ENCODE peak calls at places on chromosome 11, in nine cellular contexts. One of them, this sample, is unnamed.
A peak's percentile ranks its signal among the peaks of the same experiment; 100 is the strongest.

GRCh38 chr11:24567380-24567779 is 70.5 kb downstream of the LUZP2 start:
- DNase-seq in brain microvascular endothelial cell: no peak
- DNase-seq in coronary artery: no peak
- DNase-seq in psoas muscle: no peak
- DNase-seq in right lobe of liver: no peak
- DNase-seq in Calu3: no peak
- DNase-seq in colonic mucosa: no peak
- DNase-seq in upper lobe of right lung: no peak
- DNase-seq in progenitor cell of endocrine pancreas: no peak
- DNase-seq in this sample: no peak

GRCh38 chr11:71189768-71190315 is 62.5 kb downstream of the SHANK2 start:
- DNase-seq in brain microvascular endothelial cell: no peak
- DNase-seq in coronary artery: no peak
- DNase-seq in psoas muscle: no peak
- DNase-seq in right lobe of liver: peak; percentile 30
- DNase-seq in Calu3: no peak
- DNase-seq in colonic mucosa: no peak
- DNase-seq in upper lobe of right lung: peak; percentile 58
- DNase-seq in progenitor cell of endocrine pancreas: no peak
- DNase-seq in this sample: no peak

GRCh38 chr11:129251067-129251466 is 58.9 kb upstream of the ARHGAP32 start:
- DNase-seq in brain microvascular endothelial cell: no peak
- DNase-seq in coronary artery: no peak
- DNase-seq in psoas muscle: no peak
- DNase-seq in right lobe of liver: no peak
- DNase-seq in Calu3: no peak
- DNase-seq in colonic mucosa: no peak
- DNase-seq in upper lobe of right lung: no peak
- DNase-seq in progenitor cell of endocrine pancreas: no peak
- DNase-seq in this sample: no peak

GRCh38 chr11:87005569-87005921 is 32.2 kb upstream of the TMEM135 start:
- DNase-seq in brain microvascular endothelial cell: no peak
- DNase-seq in coronary artery: no peak
- DNase-seq in psoas muscle: no peak
- DNase-seq in right lobe of liver: no peak
- DNase-seq in Calu3: no peak
- DNase-seq in colonic mucosa: no peak
- DNase-seq in upper lobe of right lung: no peak
- DNase-seq in progenitor cell of endocrine pancreas: no peak
- DNase-seq in this sample: no peak

GRCh38 chr11:98561216-98561615 is 459.5 kb upstream of the CNTN5 start:
- DNase-seq in brain microvascular endothelial cell: no peak
- DNase-seq in coronary artery: no peak
- DNase-seq in psoas muscle: no peak
- DNase-seq in right lobe of liver: no peak
- DNase-seq in Calu3: no peak
- DNase-seq in colonic mucosa: no peak
- DNase-seq in upper lobe of right lung: no peak
- DNase-seq in progenitor cell of endocrine pancreas: no peak
- DNase-seq in this sample: no peak

GRCh38 chr11:77779935-77780334 is 40.6 kb downstream of the RSF1 start:
- DNase-seq in brain microvascular endothelial cell: peak; percentile 24
- DNase-seq in coronary artery: no peak
- DNase-seq in psoas muscle: no peak
- DNase-seq in right lobe of liver: no peak
- DNase-seq in Calu3: no peak
- DNase-seq in colonic mucosa: no peak
- DNase-seq in upper lobe of right lung: no peak
- DNase-seq in progenitor cell of endocrine pancreas: no peak
- DNase-seq in this sample: no peak

GRCh38 chr11:133311230-133311629 is 221.1 kb downstream of the OPCML start:
- DNase-seq in brain microvascular endothelial cell: no peak
- DNase-seq in coronary artery: no peak
- DNase-seq in psoas muscle: no peak
- DNase-seq in right lobe of liver: no peak
- DNase-seq in Calu3: no peak
- DNase-seq in colonic mucosa: no peak
- DNase-seq in upper lobe of right lung: no peak
- DNase-seq in progenitor cell of endocrine pancreas: no peak
- DNase-seq in this sample: no peak

GRCh38 chr11:74069146-74070046 is 60.5 kb upstream of the UCP3 start:
- DNase-seq in brain microvascular endothelial cell: no peak
- DNase-seq in coronary artery: no peak
- DNase-seq in psoas muscle: no peak
- DNase-seq in right lobe of liver: no peak
- DNase-seq in Calu3: peak; percentile 61
- DNase-seq in colonic mucosa: no peak
- DNase-seq in upper lobe of right lung: no peak
- DNase-seq in progenitor cell of endocrine pancreas: no peak
- DNase-seq in this sample: no peak

GRCh38 chr11:3609416-3610265 is 32.2 kb downstream of the ART5 start:
- DNase-seq in brain microvascular endothelial cell: peak; percentile 43
- DNase-seq in coronary artery: no peak
- DNase-seq in psoas muscle: no peak
- DNase-seq in right lobe of liver: no peak
- DNase-seq in Calu3: peak; percentile 66
- DNase-seq in colonic mucosa: peak; percentile 43
- DNase-seq in upper lobe of right lung: no peak
- DNase-seq in progenitor cell of endocrine pancreas: no peak
- DNase-seq in this sample: no peak

GRCh38 chr11:15229069-15229468 is 114.3 kb downstream of the INSC start:
- DNase-seq in brain microvascular endothelial cell: no peak
- DNase-seq in coronary artery: no peak
- DNase-seq in psoas muscle: no peak
- DNase-seq in right lobe of liver: no peak
- DNase-seq in Calu3: no peak
- DNase-seq in colonic mucosa: no peak
- DNase-seq in upper lobe of right lung: no peak
- DNase-seq in progenitor cell of endocrine pancreas: no peak
- DNase-seq in this sample: no peak

GRCh38 chr11:65927904-65928397 is 8.7 kb downstream of the DRAP1 start:
- DNase-seq in brain microvascular endothelial cell: no peak
- DNase-seq in coronary artery: no peak
- DNase-seq in psoas muscle: no peak
- DNase-seq in right lobe of liver: no peak
- DNase-seq in Calu3: no peak
- DNase-seq in colonic mucosa: peak; percentile 45
- DNase-seq in upper lobe of right lung: no peak
- DNase-seq in progenitor cell of endocrine pancreas: no peak
- DNase-seq in this sample: no peak

GRCh38 chr11:59801160-59801706 is 9.3 kb downstream of the MRPL16 start:
- DNase-seq in brain microvascular endothelial cell: no peak
- DNase-seq in coronary artery: no peak
- DNase-seq in psoas muscle: no peak
- DNase-seq in right lobe of liver: no peak
- DNase-seq in Calu3: no peak
- DNase-seq in colonic mucosa: no peak
- DNase-seq in upper lobe of right lung: no peak
- DNase-seq in progenitor cell of endocrine pancreas: no peak
- DNase-seq in this sample: no peak

GRCh38 chr11:103529217-103529684 is 420.0 kb downstream of the DYNC2H1 start:
- DNase-seq in brain microvascular endothelial cell: peak; percentile 87
- DNase-seq in coronary artery: no peak
- DNase-seq in psoas muscle: no peak
- DNase-seq in right lobe of liver: no peak
- DNase-seq in Calu3: no peak
- DNase-seq in colonic mucosa: no peak
- DNase-seq in upper lobe of right lung: no peak
- DNase-seq in progenitor cell of endocrine pancreas: no peak
- DNase-seq in this sample: no peak

GRCh38 chr11:20337526-20338154 is 25.9 kb upstream of the HTATIP2 start:
- DNase-seq in brain microvascular endothelial cell: peak; percentile 20
- DNase-seq in coronary artery: no peak
- DNase-seq in psoas muscle: no peak
- DNase-seq in right lobe of liver: no peak
- DNase-seq in Calu3: peak; percentile 16
- DNase-seq in colonic mucosa: no peak
- DNase-seq in upper lobe of right lung: no peak
- DNase-seq in progenitor cell of endocrine pancreas: no peak
- DNase-seq in this sample: no peak

GRCh38 chr11:3126207-3126865 is 38.8 kb downstream of the OSBPL5 start:
- DNase-seq in brain microvascular endothelial cell: no peak
- DNase-seq in coronary artery: no peak
- DNase-seq in psoas muscle: peak; percentile 52
- DNase-seq in right lobe of liver: peak; percentile 55
- DNase-seq in Calu3: no peak
- DNase-seq in colonic mucosa: peak; percentile 94
- DNase-seq in upper lobe of right lung: peak; percentile 73
- DNase-seq in progenitor cell of endocrine pancreas: no peak
- DNase-seq in this sample: no peak

GRCh38 chr11:121249039-121249663 is 43.4 kb upstream of the SC5D start:
- DNase-seq in brain microvascular endothelial cell: peak; percentile 52
- DNase-seq in coronary artery: no peak
- DNase-seq in psoas muscle: no peak
- DNase-seq in right lobe of liver: no peak
- DNase-seq in Calu3: no peak
- DNase-seq in colonic mucosa: no peak
- DNase-seq in upper lobe of right lung: no peak
- DNase-seq in progenitor cell of endocrine pancreas: no peak
- DNase-seq in this sample: no peak

GRCh38 chr11:122784325-122785155 is 53.8 kb upstream of the CRTAM start:
- DNase-seq in brain microvascular endothelial cell: peak; percentile 94
- DNase-seq in coronary artery: no peak
- DNase-seq in psoas muscle: peak; percentile 25
- DNase-seq in right lobe of liver: no peak
- DNase-seq in Calu3: no peak
- DNase-seq in colonic mucosa: no peak
- DNase-seq in upper lobe of right lung: no peak
- DNase-seq in progenitor cell of endocrine pancreas: no peak
- DNase-seq in this sample: peak; percentile 95

GRCh38 chr11:83147895-83148294 is 9.0 kb upstream of the PCF11 start:
- DNase-seq in brain microvascular endothelial cell: no peak
- DNase-seq in coronary artery: no peak
- DNase-seq in psoas muscle: no peak
- DNase-seq in right lobe of liver: no peak
- DNase-seq in Calu3: no peak
- DNase-seq in colonic mucosa: no peak
- DNase-seq in upper lobe of right lung: no peak
- DNase-seq in progenitor cell of endocrine pancreas: no peak
- DNase-seq in this sample: no peak

GRCh38 chr11:28581286-28582242 is 473.4 kb downstream of the METTL15 start:
- DNase-seq in brain microvascular endothelial cell: peak; percentile 42
- DNase-seq in coronary artery: no peak
- DNase-seq in psoas muscle: no peak
- DNase-seq in right lobe of liver: no peak
- DNase-seq in Calu3: no peak
- DNase-seq in colonic mucosa: no peak
- DNase-seq in upper lobe of right lung: no peak
- DNase-seq in progenitor cell of endocrine pancreas: no peak
- DNase-seq in this sample: no peak

DNA sequence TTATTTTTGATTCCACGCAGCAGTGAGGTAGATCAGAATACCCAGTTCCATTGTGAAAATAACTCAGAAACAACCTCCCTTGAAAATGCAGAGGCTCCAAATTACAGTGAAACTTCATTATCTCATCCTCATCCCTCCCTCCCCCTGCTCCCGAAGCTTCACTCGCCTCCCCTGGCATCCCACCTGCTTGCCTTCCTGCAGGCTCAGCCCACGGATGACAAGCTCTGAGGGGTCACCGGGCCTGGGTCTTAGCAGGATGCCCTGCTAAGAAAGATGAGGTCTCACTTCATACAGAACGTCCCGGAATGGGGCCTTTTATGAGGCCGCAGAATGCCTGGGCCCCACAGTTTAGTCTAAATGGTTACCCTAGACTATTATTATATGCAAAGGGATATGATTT is 20.2 kb downstream of the FXYD6 start:
- DNase-seq in brain microvascular endothelial cell: no peak
- DNase-seq in coronary artery: peak; percentile 53
- DNase-seq in psoas muscle: no peak
- DNase-seq in right lobe of liver: no peak
- DNase-seq in Calu3: no peak
- DNase-seq in colonic mucosa: no peak
- DNase-seq in upper lobe of right lung: no peak
- DNase-seq in progenitor cell of endocrine pancreas: no peak
- DNase-seq in this sample: no peak
- TF ChIP-seq CTCF in brain microvascular endothelial cell: no peak
- TF ChIP-seq CTCF in coronary artery: no peak
- TF ChIP-seq CTCF in psoas muscle: no peak
- TF ChIP-seq CTCF in right lobe of liver: no peak
- TF ChIP-seq CTCF in Calu3: no peak
- TF ChIP-seq CTCF in colonic mucosa: no peak
- TF ChIP-seq CTCF in upper lobe of right lung: no peak
- TF ChIP-seq CTCF in progenitor cell of endocrine pancreas: no peak
- TF ChIP-seq CTCF in this sample: no peak

DNA sequence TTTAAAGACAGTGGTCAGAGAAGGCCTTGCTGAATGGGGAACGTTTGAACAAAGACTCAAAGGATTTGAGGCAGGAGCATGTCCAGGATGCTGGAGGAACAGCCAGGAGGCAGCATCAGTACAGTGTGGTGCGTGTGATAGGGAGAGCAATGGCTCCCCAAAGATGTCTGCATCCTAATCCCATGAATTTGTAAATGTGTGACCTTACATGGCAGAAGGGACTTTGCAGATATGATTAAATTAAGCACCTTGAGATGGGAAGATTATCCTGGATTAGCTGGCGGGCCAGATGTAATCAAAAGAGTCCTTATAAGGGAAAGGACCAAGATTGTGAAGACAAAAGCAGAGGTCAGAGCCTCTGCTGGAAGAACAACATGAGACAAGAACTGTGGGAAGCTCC is 24.6 kb upstream of the FAT3 start:
- DNase-seq in brain microvascular endothelial cell: no peak
- DNase-seq in coronary artery: no peak
- DNase-seq in psoas muscle: no peak
- DNase-seq in right lobe of liver: no peak
- DNase-seq in Calu3: no peak
- DNase-seq in colonic mucosa: no peak
- DNase-seq in upper lobe of right lung: no peak
- DNase-seq in progenitor cell of endocrine pancreas: no peak
- DNase-seq in this sample: no peak
- TF ChIP-seq CTCF in brain microvascular endothelial cell: no peak
- TF ChIP-seq CTCF in coronary artery: no peak
- TF ChIP-seq CTCF in psoas muscle: no peak
- TF ChIP-seq CTCF in right lobe of liver: no peak
- TF ChIP-seq CTCF in Calu3: no peak
- TF ChIP-seq CTCF in colonic mucosa: no peak
- TF ChIP-seq CTCF in upper lobe of right lung: no peak
- TF ChIP-seq CTCF in progenitor cell of endocrine pancreas: no peak
- TF ChIP-seq CTCF in this sample: no peak

DNA sequence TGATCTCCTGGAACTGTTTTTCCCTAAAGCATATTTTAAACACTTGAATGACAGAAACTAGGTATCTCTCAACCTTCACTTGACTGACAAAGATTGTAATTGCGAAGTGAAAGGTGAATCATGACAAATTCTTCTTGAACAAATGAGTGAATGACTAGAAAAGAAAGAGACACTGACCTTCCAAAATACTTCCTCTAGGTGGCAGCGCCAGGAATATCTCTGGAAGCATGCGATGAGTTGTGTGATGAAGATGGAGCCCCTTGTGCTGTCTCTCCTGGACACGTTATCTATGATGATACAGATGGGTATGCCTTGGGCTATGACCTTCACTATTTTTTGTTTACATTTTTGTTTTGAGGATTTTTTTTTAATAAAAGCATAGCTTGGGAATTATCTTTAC is 7.0 kb upstream of the CASP12 start:
- DNase-seq in brain microvascular endothelial cell: no peak
- DNase-seq in coronary artery: no peak
- DNase-seq in psoas muscle: no peak
- DNase-seq in right lobe of liver: no peak
- DNase-seq in Calu3: no peak
- DNase-seq in colonic mucosa: no peak
- DNase-seq in upper lobe of right lung: no peak
- DNase-seq in progenitor cell of endocrine pancreas: no peak
- DNase-seq in this sample: no peak
- TF ChIP-seq CTCF in brain microvascular endothelial cell: peak; percentile 20
- TF ChIP-seq CTCF in coronary artery: no peak
- TF ChIP-seq CTCF in psoas muscle: no peak
- TF ChIP-seq CTCF in right lobe of liver: no peak
- TF ChIP-seq CTCF in Calu3: no peak
- TF ChIP-seq CTCF in colonic mucosa: no peak
- TF ChIP-seq CTCF in upper lobe of right lung: no peak
- TF ChIP-seq CTCF in progenitor cell of endocrine pancreas: no peak
- TF ChIP-seq CTCF in this sample: no peak

GRCh38 chr11:102325088-102325487 is 7.8 kb downstream of the BIRC3 start:
- DNase-seq in brain microvascular endothelial cell: no peak
- DNase-seq in coronary artery: no peak
- DNase-seq in psoas muscle: no peak
- DNase-seq in right lobe of liver: no peak
- DNase-seq in Calu3: no peak
- DNase-seq in colonic mucosa: no peak
- DNase-seq in upper lobe of right lung: no peak
- DNase-seq in progenitor cell of endocrine pancreas: no peak
- DNase-seq in this sample: no peak
- TF ChIP-seq CTCF in brain microvascular endothelial cell: no peak
- TF ChIP-seq CTCF in coronary artery: no peak
- TF ChIP-seq CTCF in psoas muscle: no peak
- TF ChIP-seq CTCF in right lobe of liver: no peak
- TF ChIP-seq CTCF in Calu3: no peak
- TF ChIP-seq CTCF in colonic mucosa: no peak
- TF ChIP-seq CTCF in upper lobe of right lung: no peak
- TF ChIP-seq CTCF in progenitor cell of endocrine pancreas: no peak
- TF ChIP-seq CTCF in this sample: no peak